ENCODE peak calls at places on chromosomes 5 and 9, in nine cellular contexts. One of them, this sample, is unnamed.

GRCh38 chr5:14450055-14450524 is 131.5 kb upstream of the OTULINL start:
- DNase-seq in choroid plexus epithelial cell: peak
- DNase-seq in IMR-90: peak
- DNase-seq in left ventricle myocardium inferior: peak
- DNase-seq in tibial nerve: peak
- DNase-seq in CD4-positive, alpha-beta T cell: no peak
- DNase-seq in omental fat pad: no peak
- DNase-seq in spleen: no peak
- DNase-seq in prostate gland: no peak
- DNase-seq in this sample: no peak

GRCh38 chr5:55220433-55221185 is 6.5 kb downstream of the MCIDAS start:
- DNase-seq in left ventricle myocardium inferior: no peak
- DNase-seq in prostate gland: no peak
- DNase-seq in tibial nerve: no peak
- DNase-seq in spleen: no peak
- DNase-seq in CD4-positive, alpha-beta T cell: no peak
- DNase-seq in choroid plexus epithelial cell: no peak
- DNase-seq in IMR-90: no peak
- DNase-seq in omental fat pad: no peak
- DNase-seq in this sample: no peak

GRCh38 chr5:111254613-111255012 is 30.4 kb downstream of the CAMK4 start:
- DNase-seq in spleen: no peak
- DNase-seq in IMR-90: peak
- DNase-seq in CD4-positive, alpha-beta T cell: no peak
- DNase-seq in choroid plexus epithelial cell: peak
- DNase-seq in tibial nerve: no peak
- DNase-seq in left ventricle myocardium inferior: no peak
- DNase-seq in prostate gland: no peak
- DNase-seq in omental fat pad: no peak
- DNase-seq in this sample: no peak

GRCh38 chr5:142548739-142549275 is 137.1 kb downstream of the FGF1 start:
- DNase-seq in spleen: no peak
- DNase-seq in omental fat pad: no peak
- DNase-seq in CD4-positive, alpha-beta T cell: no peak
- DNase-seq in tibial nerve: peak
- DNase-seq in choroid plexus epithelial cell: peak
- DNase-seq in IMR-90: peak
- DNase-seq in prostate gland: peak
- DNase-seq in left ventricle myocardium inferior: no peak
- DNase-seq in this sample: peak

GRCh38 chr9:79501546-79501945 is 70.2 kb upstream of the TLE4 start:
- DNase-seq in choroid plexus epithelial cell: no peak
- DNase-seq in IMR-90: no peak
- DNase-seq in left ventricle myocardium inferior: no peak
- DNase-seq in CD4-positive, alpha-beta T cell: no peak
- DNase-seq in spleen: no peak
- DNase-seq in omental fat pad: no peak
- DNase-seq in prostate gland: no peak
- DNase-seq in tibial nerve: no peak
- DNase-seq in this sample: no peak

GRCh38 chr5:2006971-2007291 is 124.2 kb upstream of the IRX4 start:
- DNase-seq in prostate gland: no peak
- DNase-seq in choroid plexus epithelial cell: no peak
- DNase-seq in IMR-90: no peak
- DNase-seq in omental fat pad: no peak
- DNase-seq in spleen: no peak
- DNase-seq in CD4-positive, alpha-beta T cell: no peak
- DNase-seq in left ventricle myocardium inferior: no peak
- DNase-seq in tibial nerve: no peak
- DNase-seq in this sample: no peak

GRCh38 chr9:33661186-33661585 is 134.2 kb upstream of the PRSS3 start:
- DNase-seq in prostate gland: no peak
- DNase-seq in omental fat pad: no peak
- DNase-seq in IMR-90: no peak
- DNase-seq in spleen: no peak
- DNase-seq in choroid plexus epithelial cell: no peak
- DNase-seq in CD4-positive, alpha-beta T cell: no peak
- DNase-seq in left ventricle myocardium inferior: no peak
- DNase-seq in tibial nerve: no peak
- DNase-seq in this sample: no peak

GRCh38 chr9:128396970-128397613 is 23.6 kb upstream of the CERCAM start:
- DNase-seq in spleen: no peak
- DNase-seq in prostate gland: peak
- DNase-seq in CD4-positive, alpha-beta T cell: no peak
- DNase-seq in IMR-90: no peak
- DNase-seq in left ventricle myocardium inferior: peak
- DNase-seq in omental fat pad: no peak
- DNase-seq in choroid plexus epithelial cell: no peak
- DNase-seq in tibial nerve: no peak
- DNase-seq in this sample: no peak

GRCh38 chr5:377326-377981 is 55.9 kb downstream of the AHRR start:
- DNase-seq in CD4-positive, alpha-beta T cell: no peak
- DNase-seq in left ventricle myocardium inferior: no peak
- DNase-seq in omental fat pad: no peak
- DNase-seq in choroid plexus epithelial cell: no peak
- DNase-seq in prostate gland: peak
- DNase-seq in spleen: peak
- DNase-seq in tibial nerve: no peak
- DNase-seq in IMR-90: no peak
- DNase-seq in this sample: peak

GRCh38 chr9:136078025-136078424 is 17.1 kb downstream of the NACC2 start:
- DNase-seq in choroid plexus epithelial cell: no peak
- DNase-seq in spleen: no peak
- DNase-seq in tibial nerve: no peak
- DNase-seq in left ventricle myocardium inferior: no peak
- DNase-seq in CD4-positive, alpha-beta T cell: no peak
- DNase-seq in omental fat pad: no peak
- DNase-seq in prostate gland: no peak
- DNase-seq in IMR-90: no peak
- DNase-seq in this sample: no peak

GRCh38 chr9:23194281-23194680 is 631.8 kb downstream of the ELAVL2 start:
- DNase-seq in CD4-positive, alpha-beta T cell: no peak
- DNase-seq in spleen: no peak
- DNase-seq in omental fat pad: no peak
- DNase-seq in choroid plexus epithelial cell: no peak
- DNase-seq in left ventricle myocardium inferior: no peak
- DNase-seq in prostate gland: no peak
- DNase-seq in IMR-90: no peak
- DNase-seq in tibial nerve: no peak
- DNase-seq in this sample: no peak

GRCh38 chr9:89444212-89444611 is 53.7 kb downstream of the SEMA4D start:
- DNase-seq in omental fat pad: no peak
- DNase-seq in spleen: peak
- DNase-seq in choroid plexus epithelial cell: no peak
- DNase-seq in CD4-positive, alpha-beta T cell: peak
- DNase-seq in left ventricle myocardium inferior: peak
- DNase-seq in IMR-90: no peak
- DNase-seq in prostate gland: no peak
- DNase-seq in tibial nerve: no peak
- DNase-seq in this sample: no peak

GRCh38 chr9:123953601-123954011 is 23.7 kb upstream of the DENND1A start:
- DNase-seq in choroid plexus epithelial cell: no peak
- DNase-seq in CD4-positive, alpha-beta T cell: no peak
- DNase-seq in tibial nerve: no peak
- DNase-seq in prostate gland: no peak
- DNase-seq in IMR-90: no peak
- DNase-seq in left ventricle myocardium inferior: no peak
- DNase-seq in omental fat pad: no peak
- DNase-seq in spleen: no peak
- DNase-seq in this sample: no peak

GRCh38 chr5:137304227-137304874 is 194.8 kb downstream of the SPOCK1 start:
- DNase-seq in IMR-90: no peak
- DNase-seq in tibial nerve: no peak
- DNase-seq in CD4-positive, alpha-beta T cell: no peak
- DNase-seq in prostate gland: peak
- DNase-seq in left ventricle myocardium inferior: peak
- DNase-seq in spleen: no peak
- DNase-seq in omental fat pad: no peak
- DNase-seq in choroid plexus epithelial cell: no peak
- DNase-seq in this sample: no peak

GRCh38 chr5:135203593-135204036 is 169.6 kb upstream of the PITX1 start:
- DNase-seq in omental fat pad: no peak
- DNase-seq in prostate gland: no peak
- DNase-seq in spleen: no peak
- DNase-seq in choroid plexus epithelial cell: peak
- DNase-seq in CD4-positive, alpha-beta T cell: no peak
- DNase-seq in tibial nerve: no peak
- DNase-seq in left ventricle myocardium inferior: no peak
- DNase-seq in IMR-90: no peak
- DNase-seq in this sample: no peak

GRCh38 chr5:53010819-53011218 is 21.7 kb downstream of the ITGA2 start:
- DNase-seq in spleen: no peak
- DNase-seq in left ventricle myocardium inferior: no peak
- DNase-seq in prostate gland: no peak
- DNase-seq in choroid plexus epithelial cell: peak
- DNase-seq in omental fat pad: no peak
- DNase-seq in CD4-positive, alpha-beta T cell: no peak
- DNase-seq in tibial nerve: no peak
- DNase-seq in IMR-90: peak
- DNase-seq in this sample: no peak
- TF ChIP-seq CTCF in spleen: no peak
- TF ChIP-seq CTCF in left ventricle myocardium inferior: no peak
- TF ChIP-seq CTCF in prostate gland: no peak
- TF ChIP-seq CTCF in choroid plexus epithelial cell: peak
- TF ChIP-seq CTCF in omental fat pad: no peak
- TF ChIP-seq CTCF in CD4-positive, alpha-beta T cell: no peak
- TF ChIP-seq CTCF in tibial nerve: no peak
- TF ChIP-seq CTCF in IMR-90: no peak
- TF ChIP-seq CTCF in this sample: no peak

DNA sequence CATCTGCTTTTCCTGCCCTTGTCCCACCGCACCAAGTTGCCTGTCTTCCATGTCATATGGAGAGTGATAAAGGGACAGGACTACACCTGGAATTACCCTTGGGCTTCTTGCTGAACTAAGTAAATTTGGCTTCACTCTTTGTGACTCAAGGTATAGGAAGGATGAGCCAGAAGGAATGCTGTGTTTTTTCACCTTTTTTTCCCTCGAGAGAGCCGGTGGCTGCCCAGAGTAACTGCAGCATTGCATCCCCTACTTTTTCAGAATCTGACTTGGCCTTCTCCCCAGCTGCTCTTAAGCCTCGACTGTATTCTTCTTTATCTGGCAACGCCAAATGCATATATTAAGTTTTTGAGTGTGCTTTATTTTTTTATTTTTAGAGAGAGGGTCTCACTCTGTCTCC is 38.4 kb downstream of the RCL1 start:
- DNase-seq in IMR-90: peak
- DNase-seq in left ventricle myocardium inferior: no peak
- DNase-seq in CD4-positive, alpha-beta T cell: no peak
- DNase-seq in tibial nerve: no peak
- DNase-seq in spleen: no peak
- DNase-seq in prostate gland: no peak
- DNase-seq in choroid plexus epithelial cell: no peak
- DNase-seq in omental fat pad: no peak
- DNase-seq in this sample: no peak
- TF ChIP-seq CTCF in IMR-90: no peak
- TF ChIP-seq CTCF in left ventricle myocardium inferior: no peak
- TF ChIP-seq CTCF in CD4-positive, alpha-beta T cell: no peak
- TF ChIP-seq CTCF in tibial nerve: no peak
- TF ChIP-seq CTCF in spleen: no peak
- TF ChIP-seq CTCF in prostate gland: no peak
- TF ChIP-seq CTCF in choroid plexus epithelial cell: no peak
- TF ChIP-seq CTCF in omental fat pad: no peak
- TF ChIP-seq CTCF in this sample: no peak

GRCh38 chr5:157456301-157456700 is 3.7 kb upstream of the NIPAL4 start:
- DNase-seq in spleen: no peak
- DNase-seq in omental fat pad: no peak
- DNase-seq in prostate gland: no peak
- DNase-seq in tibial nerve: no peak
- DNase-seq in left ventricle myocardium inferior: no peak
- DNase-seq in CD4-positive, alpha-beta T cell: no peak
- DNase-seq in IMR-90: no peak
- DNase-seq in choroid plexus epithelial cell: no peak
- DNase-seq in this sample: no peak

GRCh38 chr5:157451806-157452205 is 8.2 kb upstream of the NIPAL4 start:
- DNase-seq in prostate gland: no peak
- DNase-seq in omental fat pad: no peak
- DNase-seq in IMR-90: no peak
- DNase-seq in CD4-positive, alpha-beta T cell: no peak
- DNase-seq in choroid plexus epithelial cell: no peak
- DNase-seq in tibial nerve: no peak
- DNase-seq in spleen: no peak
- DNase-seq in left ventricle myocardium inferior: no peak
- DNase-seq in this sample: no peak

GRCh38 chr5:157455057-157455456 is 5.0 kb upstream of the NIPAL4 start:
- DNase-seq in omental fat pad: no peak
- DNase-seq in CD4-positive, alpha-beta T cell: no peak
- DNase-seq in IMR-90: no peak
- DNase-seq in tibial nerve: no peak
- DNase-seq in prostate gland: no peak
- DNase-seq in left ventricle myocardium inferior: no peak
- DNase-seq in choroid plexus epithelial cell: no peak
- DNase-seq in spleen: no peak
- DNase-seq in this sample: no peak

GRCh38 chr5:157457391-157457790 is 2.6 kb upstream of the NIPAL4 start:
- DNase-seq in omental fat pad: no peak
- DNase-seq in left ventricle myocardium inferior: no peak
- DNase-seq in choroid plexus epithelial cell: no peak
- DNase-seq in tibial nerve: no peak
- DNase-seq in prostate gland: no peak
- DNase-seq in spleen: no peak
- DNase-seq in CD4-positive, alpha-beta T cell: no peak
- DNase-seq in IMR-90: no peak
- DNase-seq in this sample: no peak

GRCh38 chr5:157454273-157454672 is 5.7 kb upstream of the NIPAL4 start:
- DNase-seq in omental fat pad: no peak
- DNase-seq in tibial nerve: no peak
- DNase-seq in prostate gland: no peak
- DNase-seq in spleen: no peak
- DNase-seq in CD4-positive, alpha-beta T cell: no peak
- DNase-seq in IMR-90: no peak
- DNase-seq in left ventricle myocardium inferior: no peak
- DNase-seq in choroid plexus epithelial cell: no peak
- DNase-seq in this sample: no peak
- TF ChIP-seq CTCF in omental fat pad: no peak
- TF ChIP-seq CTCF in tibial nerve: no peak
- TF ChIP-seq CTCF in prostate gland: no peak
- TF ChIP-seq CTCF in spleen: no peak
- TF ChIP-seq CTCF in CD4-positive, alpha-beta T cell: no peak
- TF ChIP-seq CTCF in IMR-90: no peak
- TF ChIP-seq CTCF in left ventricle myocardium inferior: no peak
- TF ChIP-seq CTCF in choroid plexus epithelial cell: no peak
- TF ChIP-seq CTCF in this sample: no peak

DNA sequence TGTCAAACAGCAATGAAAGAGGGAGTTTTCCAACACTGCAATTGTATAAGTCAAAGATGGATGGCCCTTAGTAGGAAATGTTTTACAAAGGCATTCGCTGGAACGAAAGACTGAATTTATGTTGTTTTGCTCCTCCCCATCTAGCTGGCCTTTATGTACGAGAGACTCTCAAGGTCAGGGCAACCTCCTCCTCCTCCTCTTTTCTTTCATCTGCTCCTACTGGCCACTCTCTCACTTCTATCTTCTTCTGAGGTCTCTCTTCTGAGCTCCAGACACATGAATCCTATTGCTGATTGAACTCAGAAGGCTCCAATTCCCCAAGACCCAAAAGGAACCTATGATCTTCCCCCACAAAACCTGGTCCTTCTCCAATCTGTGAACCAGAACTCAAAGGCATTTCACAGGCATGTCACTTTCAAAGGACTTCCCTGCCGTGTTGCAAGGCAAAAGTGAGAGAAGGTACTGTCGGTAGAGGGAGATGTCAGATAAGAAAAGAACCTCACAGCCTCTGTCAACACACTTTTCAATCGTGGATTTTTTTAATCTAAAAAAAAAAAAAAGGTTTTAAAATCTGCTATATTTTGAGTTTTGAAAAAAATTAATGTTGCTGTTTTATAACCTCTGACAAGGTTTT is 28.5 kb upstream of the PUM3 start:
- DNase-seq in choroid plexus epithelial cell: peak
- DNase-seq in spleen: no peak
- DNase-seq in tibial nerve: no peak
- DNase-seq in IMR-90: peak
- DNase-seq in CD4-positive, alpha-beta T cell: no peak
- DNase-seq in omental fat pad: no peak
- DNase-seq in left ventricle myocardium inferior: no peak
- DNase-seq in prostate gland: no peak
- DNase-seq in this sample: no peak
- TF ChIP-seq CTCF in choroid plexus epithelial cell: peak
- TF ChIP-seq CTCF in spleen: no peak
- TF ChIP-seq CTCF in tibial nerve: no peak
- TF ChIP-seq CTCF in IMR-90: peak
- TF ChIP-seq CTCF in CD4-positive, alpha-beta T cell: peak
- TF ChIP-seq CTCF in omental fat pad: no peak
- TF ChIP-seq CTCF in left ventricle myocardium inferior: peak
- TF ChIP-seq CTCF in prostate gland: peak
- TF ChIP-seq CTCF in this sample: peak